ENCODE peak calls at places on chromosomes 5 and 9, in six cellular contexts. F is stomach, T is neural crest cell, Q is cardiac fibroblast, N is astrocyte, A is HFFc6. H is an unnamed sample.

GRCh38 chr9:121510766-121511555 is 11.3 kb upstream of the GGTA1 start:
- DNase-seq in F (no peak), T (no peak), Q (no peak), N (peak), A (peak), H (no peak)

GRCh38 chr5:68229416-68229815 is 13.9 kb downstream of the PIK3R1 start:
- DNase-seq in F (no peak), T (no peak), Q (no peak), N (no peak), A (no peak), H (no peak)

GRCh38 chr5:169637085-169637855 is at the start of gene DOCK2:
- DNase-seq in F (peak), T (no peak), Q (no peak), N (no peak), A (no peak), H (peak)

GRCh38 chr5:57174128-57174849 is 430 bp downstream of the GPBP1 start:
- DNase-seq in F (peak), T (peak), Q (peak), N (no peak), A (no peak), H (peak)

GRCh38 chr9:38082456-38083287 is 13.6 kb upstream of the SHB start:
- DNase-seq in F (no peak), T (no peak), Q (no peak), N (no peak), A (no peak), H (no peak)

GRCh38 chr9:121494192-121494591 is 5.5 kb downstream of the GGTA1 start:
- DNase-seq in F (no peak), T (no peak), Q (no peak), N (no peak), A (no peak), H (no peak)

GRCh38 chr5:34530637-34531036 is 125.5 kb upstream of the RAI14 start:
- DNase-seq in F (no peak), T (no peak), Q (peak), N (peak), A (no peak), H (no peak)

GRCh38 chr5:112036206-112036605 is 279.2 kb upstream of the NREP start:
- DNase-seq in F (no peak), T (no peak), Q (no peak), N (peak), A (peak), H (no peak)

GRCh38 chr5:134457801-134458200 is 46.1 kb upstream of the CDKN2AIPNL start:
- DNase-seq in F (no peak), T (no peak), Q (no peak), N (no peak), A (no peak), H (no peak)

GRCh38 chr9:71741841-71742648 is 26.3 kb downstream of the CEMIP2 start:
- DNase-seq in F (peak), T (no peak), Q (peak), N (peak), A (no peak), H (no peak)

GRCh38 chr9:133633681-133633990 is 2.5 kb upstream of the DBH start:
- DNase-seq in F (no peak), T (no peak), Q (no peak), N (no peak), A (no peak), H (no peak)

GRCh38 chr5:43627028-43627427 is 24.0 kb downstream of the NNT start:
- DNase-seq in F (no peak), T (peak), Q (peak), N (no peak), A (peak), H (peak)

GRCh38 chr9:12426198-12426864 is 266.9 kb upstream of the TYRP1 start:
- DNase-seq in F (no peak), T (no peak), Q (peak), N (no peak), A (no peak), H (no peak)

GRCh38 chr5:96280946-96281393 is 152.1 kb downstream of the PCSK1 start:
- DNase-seq in F (no peak), T (no peak), Q (no peak), N (no peak), A (peak), H (no peak)

GRCh38 chr9:98199388-98200033 is 7.1 kb upstream of the CORO2A start:
- DNase-seq in F (no peak), T (no peak), Q (no peak), N (no peak), A (no peak), H (no peak)
- TF ChIP-seq CTCF in F (no peak), T (no peak), Q (no peak), N (no peak), A (no peak), H (no peak)

GRCh38 chr9:20996809-20997208 is 34.6 kb downstream of the HACD4 start:
- DNase-seq in F (no peak), T (no peak), Q (no peak), N (no peak), A (no peak), H (no peak)
- TF ChIP-seq CTCF in F (no peak), T (no peak), Q (no peak), N (no peak), A (no peak), H (no peak)

GRCh38 chr5:137320056-137321045 is 178.8 kb downstream of the SPOCK1 start:
- DNase-seq in F (peak), T (peak), Q (peak), N (peak), A (peak), H (peak)
- TF ChIP-seq CTCF in F (peak), T (peak), Q (peak), N (peak), A (peak), H (peak)

DNA sequence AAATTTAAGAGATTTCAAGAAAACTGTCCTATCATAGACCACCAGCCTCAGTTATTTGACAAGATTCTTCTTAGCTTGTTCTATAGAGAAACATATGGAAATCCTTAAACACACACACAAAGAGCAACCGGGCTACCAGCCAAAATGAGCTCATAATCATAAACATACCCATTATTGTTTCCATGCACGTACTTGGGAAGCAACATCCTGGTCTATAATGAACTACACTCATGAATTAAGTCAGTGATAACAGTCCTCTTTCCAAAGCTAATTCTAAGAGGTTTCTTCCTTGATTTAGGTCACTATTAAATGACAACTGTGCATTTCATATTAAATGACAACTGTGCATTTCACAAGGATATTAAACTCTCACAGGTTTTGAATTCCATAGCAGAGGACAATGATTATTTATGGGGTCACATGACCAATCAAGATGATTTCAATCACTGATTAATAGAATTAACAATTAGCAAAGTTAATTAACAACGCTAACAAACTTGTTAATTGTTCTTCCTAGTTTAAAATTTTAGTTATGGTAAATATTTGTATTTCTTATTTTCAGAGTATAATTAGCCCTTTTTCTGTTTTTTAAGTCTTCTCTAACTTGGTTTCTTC is 77.0 kb downstream of the OXCT1 start:
- DNase-seq in F (no peak), T (no peak), Q (peak), N (peak), A (peak), H (no peak)
- TF ChIP-seq CTCF in F (no peak), T (no peak), Q (no peak), N (no peak), A (no peak), H (no peak)

GRCh38 chr9:36791204-36791948 is 218.7 kb downstream of the MELK start:
- DNase-seq in F (no peak), T (no peak), Q (no peak), N (no peak), A (peak), H (no peak)

GRCh38 chr9:36796671-36797419 is 224.2 kb downstream of the MELK start:
- DNase-seq in F (no peak), T (no peak), Q (no peak), N (no peak), A (no peak), H (no peak)

GRCh38 chr9:36797471-36798220 is 225.0 kb downstream of the MELK start:
- DNase-seq in F (no peak), T (no peak), Q (no peak), N (no peak), A (no peak), H (no peak)

GRCh38 chr9:36789886-36790285 is 217.2 kb downstream of the MELK start:
- DNase-seq in F (no peak), T (no peak), Q (no peak), N (no peak), A (no peak), H (no peak)

DNA sequence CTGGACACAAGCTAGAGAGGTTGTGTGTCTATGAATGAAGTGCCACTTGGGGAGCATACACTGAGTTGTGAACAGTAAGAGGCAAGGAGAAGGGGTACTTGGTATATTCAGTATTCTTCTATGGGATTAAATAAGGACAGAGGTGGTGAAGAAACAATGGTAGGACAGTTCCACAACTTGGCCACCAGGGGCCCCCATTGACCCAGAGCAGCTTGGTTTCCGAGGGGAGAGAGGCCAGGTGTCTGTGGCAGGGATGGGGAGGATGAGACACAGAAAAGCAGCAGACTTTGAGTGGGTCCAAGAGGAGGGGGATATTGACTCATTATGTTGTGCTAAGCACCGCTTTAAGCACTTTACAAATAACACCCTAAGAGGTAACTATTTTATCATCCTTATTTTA is 220.6 kb downstream of the MELK start:
- DNase-seq in F (no peak), T (no peak), Q (no peak), N (no peak), A (no peak), H (no peak)
- TF ChIP-seq CTCF in F (no peak), T (peak), Q (peak), N (no peak), A (peak), H (peak)

DNA sequence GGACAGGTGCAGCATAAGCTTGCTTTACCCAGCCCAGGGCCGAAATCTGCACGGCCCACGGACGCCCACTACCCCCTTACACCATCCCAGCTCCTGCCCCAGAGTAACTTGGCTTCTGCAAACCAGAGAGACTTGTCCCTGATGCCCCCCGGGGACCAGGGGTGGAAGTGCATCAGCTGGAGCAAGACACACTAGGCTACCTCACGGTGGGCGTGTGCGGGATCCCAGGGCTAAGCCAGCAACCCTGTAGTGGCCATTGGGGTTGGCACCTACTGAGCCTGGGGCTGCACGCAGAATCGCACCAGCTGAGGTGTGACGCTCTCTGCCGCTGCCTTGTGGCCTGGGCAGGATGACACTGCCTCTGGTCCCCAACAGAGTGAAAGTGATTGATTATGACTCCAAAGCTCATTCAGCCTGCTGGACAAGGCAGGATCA is 6.1 kb upstream of the ZNF79 start:
- DNase-seq in F (no peak), T (no peak), Q (peak), N (no peak), A (no peak), H (peak)
- TF ChIP-seq CTCF in F (no peak), T (peak), Q (peak), N (no peak), A (peak), H (peak)

DNA sequence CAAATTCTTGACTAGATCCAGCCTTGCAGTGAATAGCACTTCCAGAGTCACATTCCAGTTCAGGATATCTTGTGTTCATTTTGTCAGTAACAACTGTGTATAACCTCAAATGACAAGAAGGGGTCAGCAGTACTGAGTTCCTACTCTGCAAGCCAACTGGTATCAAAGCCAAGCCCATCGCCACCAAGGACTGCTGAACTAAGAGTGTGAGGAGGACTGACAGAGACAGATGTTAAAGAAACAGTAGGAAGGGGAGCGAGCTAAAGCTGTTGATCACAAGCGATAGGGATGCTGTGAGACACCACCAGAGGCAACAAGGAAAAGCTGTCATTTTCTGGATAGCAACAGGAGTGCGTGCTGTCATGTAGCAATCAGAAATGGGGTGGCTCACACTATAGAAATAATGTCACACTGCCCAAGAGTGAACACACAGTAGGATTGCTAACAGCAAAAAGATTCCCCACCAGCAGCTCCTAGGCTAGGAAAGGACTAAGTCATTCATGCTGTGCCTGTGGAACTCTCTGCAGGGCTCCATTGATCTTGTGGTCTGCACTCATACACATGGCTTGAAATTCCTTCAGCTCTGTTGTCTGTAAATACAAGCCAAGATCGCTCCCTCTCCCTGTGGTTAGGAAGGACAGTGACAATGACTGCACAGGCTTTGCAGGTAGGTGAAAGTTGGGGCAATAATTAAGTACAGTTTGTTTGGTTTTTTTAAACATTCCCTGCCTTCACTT is 658.6 kb downstream of the NR2F1-AS1 start:
- DNase-seq in F (no peak), T (no peak), Q (no peak), N (no peak), A (no peak), H (no peak)
- TF ChIP-seq CTCF in F (no peak), T (no peak), Q (no peak), N (no peak), A (no peak), H (no peak)

GRCh38 chr5:31638748-31639418 is at the start of gene PDZD2:
- DNase-seq in F (peak), T (peak), Q (peak), N (peak), A (peak), H (peak)
- TF ChIP-seq CTCF in F (peak), T (peak), Q (peak), N (no peak), A (peak), H (no peak)

DNA sequence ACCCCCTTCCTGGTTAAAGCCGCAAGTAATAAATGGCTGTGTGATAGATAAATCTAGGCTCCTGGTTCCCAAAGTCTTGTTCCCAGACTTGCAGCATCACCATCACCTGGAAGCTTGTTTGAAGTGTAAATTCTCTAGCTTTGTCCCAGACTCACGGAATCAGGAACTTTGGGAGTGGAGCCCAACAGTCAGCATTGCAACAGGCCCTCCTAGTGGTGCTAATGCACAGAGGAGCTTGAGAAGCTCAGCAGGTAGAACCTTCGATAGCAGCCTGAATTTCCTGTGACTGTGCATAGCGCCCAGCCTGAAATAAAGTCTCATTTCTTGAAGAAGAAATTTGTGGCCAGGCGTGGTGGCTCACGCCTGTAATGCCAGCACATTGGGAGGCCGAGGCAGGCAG is 30.3 kb upstream of the MELK start:
- DNase-seq in F (no peak), T (no peak), Q (no peak), N (no peak), A (no peak), H (no peak)
- TF ChIP-seq CTCF in F (no peak), T (no peak), Q (no peak), N (no peak), A (no peak), H (no peak)

H was measured in endothelial cell.